ENCODE peak calls at places on chromosomes 13 and 19, in five cellular contexts. One of them, this sample, is unnamed.
A peak's percentile ranks its signal among the peaks of the same experiment; 100 is the strongest.

GRCh38 chr19:31145909-31146453 is 203.3 kb downstream of the TSHZ3 start:
- DNase-seq in astrocyte of the spinal cord: no peak
- DNase-seq in T1000: no peak
- DNase-seq in nephron progenitor cell: no peak
- DNase-seq in stimulated activated CD8-positive, alpha-beta memory T cell treated with anti-CD3 and anti-CD28 coated beads, Interleukin-15, amount 100 ng/mL, for 24 hours: no peak
- DNase-seq in this sample: no peak

GRCh38 chr13:112481458-112481857 is 105.3 kb downstream of the SPACA7 start:
- DNase-seq in astrocyte of the spinal cord: peak; percentile 1
- DNase-seq in T1000: no peak
- DNase-seq in nephron progenitor cell: no peak
- DNase-seq in stimulated activated CD8-positive, alpha-beta memory T cell treated with anti-CD3 and anti-CD28 coated beads, Interleukin-15, amount 100 ng/mL, for 24 hours: no peak
- DNase-seq in this sample: no peak

GRCh38 chr19:4744451-4745170 is 21.0 kb upstream of the DPP9 start:
- DNase-seq in astrocyte of the spinal cord: peak; percentile 69
- DNase-seq in T1000: no peak
- DNase-seq in nephron progenitor cell: no peak
- DNase-seq in stimulated activated CD8-positive, alpha-beta memory T cell treated with anti-CD3 and anti-CD28 coated beads, Interleukin-15, amount 100 ng/mL, for 24 hours: no peak
- DNase-seq in this sample: peak; percentile 90

GRCh38 chr13:37531054-37531453 is 67.5 kb downstream of the POSTN start:
- DNase-seq in astrocyte of the spinal cord: peak; percentile 21
- DNase-seq in T1000: peak; percentile 56
- DNase-seq in nephron progenitor cell: no peak
- DNase-seq in stimulated activated CD8-positive, alpha-beta memory T cell treated with anti-CD3 and anti-CD28 coated beads, Interleukin-15, amount 100 ng/mL, for 24 hours: no peak
- DNase-seq in this sample: peak; percentile 89

GRCh38 chr13:75760182-75760981 is 124.3 kb downstream of the LMO7 start:
- DNase-seq in astrocyte of the spinal cord: no peak
- DNase-seq in T1000: no peak
- DNase-seq in nephron progenitor cell: no peak
- DNase-seq in stimulated activated CD8-positive, alpha-beta memory T cell treated with anti-CD3 and anti-CD28 coated beads, Interleukin-15, amount 100 ng/mL, for 24 hours: no peak
- DNase-seq in this sample: peak; percentile 45

GRCh38 chr13:102799544-102800144 is 725 bp downstream of the BIVM start:
- DNase-seq in astrocyte of the spinal cord: peak; percentile 21
- DNase-seq in T1000: no peak
- DNase-seq in nephron progenitor cell: peak; percentile 58
- DNase-seq in stimulated activated CD8-positive, alpha-beta memory T cell treated with anti-CD3 and anti-CD28 coated beads, Interleukin-15, amount 100 ng/mL, for 24 hours: no peak
- DNase-seq in this sample: peak; percentile 21

GRCh38 chr13:32164622-32165268 is 133.2 kb downstream of the FRY start:
- DNase-seq in astrocyte of the spinal cord: peak; percentile 75
- DNase-seq in T1000: no peak
- DNase-seq in nephron progenitor cell: peak; percentile 42
- DNase-seq in stimulated activated CD8-positive, alpha-beta memory T cell treated with anti-CD3 and anti-CD28 coated beads, Interleukin-15, amount 100 ng/mL, for 24 hours: no peak
- DNase-seq in this sample: peak; percentile 88

GRCh38 chr19:38025908-38026307 is 118.9 kb downstream of the SIPA1L3 start:
- DNase-seq in astrocyte of the spinal cord: no peak
- DNase-seq in T1000: no peak
- DNase-seq in nephron progenitor cell: no peak
- DNase-seq in stimulated activated CD8-positive, alpha-beta memory T cell treated with anti-CD3 and anti-CD28 coated beads, Interleukin-15, amount 100 ng/mL, for 24 hours: no peak
- DNase-seq in this sample: no peak

GRCh38 chr13:45258339-45258685 is 57.5 kb upstream of the KCTD4 start:
- DNase-seq in astrocyte of the spinal cord: peak; percentile 17
- DNase-seq in T1000: no peak
- DNase-seq in nephron progenitor cell: no peak
- DNase-seq in stimulated activated CD8-positive, alpha-beta memory T cell treated with anti-CD3 and anti-CD28 coated beads, Interleukin-15, amount 100 ng/mL, for 24 hours: no peak
- DNase-seq in this sample: peak; percentile 52

GRCh38 chr19:610071-610800 is 20.6 kb downstream of the HCN2 start:
- DNase-seq in astrocyte of the spinal cord: peak; percentile 43
- DNase-seq in T1000: no peak
- DNase-seq in nephron progenitor cell: no peak
- DNase-seq in stimulated activated CD8-positive, alpha-beta memory T cell treated with anti-CD3 and anti-CD28 coated beads, Interleukin-15, amount 100 ng/mL, for 24 hours: no peak
- DNase-seq in this sample: peak; percentile 56

GRCh38 chr13:110347088-110347487 is 40.0 kb downstream of the COL4A2 start:
- DNase-seq in astrocyte of the spinal cord: no peak
- DNase-seq in T1000: no peak
- DNase-seq in nephron progenitor cell: no peak
- DNase-seq in stimulated activated CD8-positive, alpha-beta memory T cell treated with anti-CD3 and anti-CD28 coated beads, Interleukin-15, amount 100 ng/mL, for 24 hours: no peak
- DNase-seq in this sample: no peak

GRCh38 chr19:42177686-42178019 is 39.8 kb downstream of the DEDD2 start:
- DNase-seq in astrocyte of the spinal cord: no peak
- DNase-seq in T1000: no peak
- DNase-seq in nephron progenitor cell: no peak
- DNase-seq in stimulated activated CD8-positive, alpha-beta memory T cell treated with anti-CD3 and anti-CD28 coated beads, Interleukin-15, amount 100 ng/mL, for 24 hours: no peak
- DNase-seq in this sample: no peak

GRCh38 chr19:42443944-42444398 is 1.2 kb upstream of the CXCL17 start:
- DNase-seq in astrocyte of the spinal cord: no peak
- DNase-seq in T1000: no peak
- DNase-seq in nephron progenitor cell: no peak
- DNase-seq in stimulated activated CD8-positive, alpha-beta memory T cell treated with anti-CD3 and anti-CD28 coated beads, Interleukin-15, amount 100 ng/mL, for 24 hours: no peak
- DNase-seq in this sample: no peak

GRCh38 chr19:1231729-1232128 is 6.1 kb downstream of the CBARP start:
- DNase-seq in astrocyte of the spinal cord: no peak
- DNase-seq in T1000: no peak
- DNase-seq in nephron progenitor cell: no peak
- DNase-seq in stimulated activated CD8-positive, alpha-beta memory T cell treated with anti-CD3 and anti-CD28 coated beads, Interleukin-15, amount 100 ng/mL, for 24 hours: no peak
- DNase-seq in this sample: no peak

GRCh38 chr19:5625641-5626040 is 2.8 kb downstream of the SAFB start:
- DNase-seq in astrocyte of the spinal cord: no peak
- DNase-seq in T1000: no peak
- DNase-seq in nephron progenitor cell: no peak
- DNase-seq in stimulated activated CD8-positive, alpha-beta memory T cell treated with anti-CD3 and anti-CD28 coated beads, Interleukin-15, amount 100 ng/mL, for 24 hours: no peak
- DNase-seq in this sample: no peak

GRCh38 chr13:45674908-45675307 is 27.2 kb upstream of the CBY2 start:
- DNase-seq in astrocyte of the spinal cord: peak; percentile 81
- DNase-seq in T1000: peak; percentile 34
- DNase-seq in nephron progenitor cell: no peak
- DNase-seq in stimulated activated CD8-positive, alpha-beta memory T cell treated with anti-CD3 and anti-CD28 coated beads, Interleukin-15, amount 100 ng/mL, for 24 hours: no peak
- DNase-seq in this sample: peak; percentile 51

GRCh38 chr19:639251-640155 is at the start of gene FGF22:
- DNase-seq in astrocyte of the spinal cord: peak; percentile 86
- DNase-seq in T1000: peak; percentile 96
- DNase-seq in nephron progenitor cell: peak; percentile 98
- DNase-seq in stimulated activated CD8-positive, alpha-beta memory T cell treated with anti-CD3 and anti-CD28 coated beads, Interleukin-15, amount 100 ng/mL, for 24 hours: peak; percentile 94
- DNase-seq in this sample: peak; percentile 88

GRCh38 chr19:38412961-38413360 is 10.1 kb downstream of the FAM98C start:
- DNase-seq in astrocyte of the spinal cord: no peak
- DNase-seq in T1000: no peak
- DNase-seq in nephron progenitor cell: no peak
- DNase-seq in stimulated activated CD8-positive, alpha-beta memory T cell treated with anti-CD3 and anti-CD28 coated beads, Interleukin-15, amount 100 ng/mL, for 24 hours: no peak
- DNase-seq in this sample: no peak

GRCh38 chr13:49271264-49271663 is 23.5 kb downstream of the CDADC1 start:
- DNase-seq in astrocyte of the spinal cord: no peak
- DNase-seq in T1000: no peak
- DNase-seq in nephron progenitor cell: no peak
- DNase-seq in stimulated activated CD8-positive, alpha-beta memory T cell treated with anti-CD3 and anti-CD28 coated beads, Interleukin-15, amount 100 ng/mL, for 24 hours: no peak
- DNase-seq in this sample: no peak

GRCh38 chr19:31892060-31892459 is 453.4 kb upstream of the ZNF507 start:
- DNase-seq in astrocyte of the spinal cord: no peak
- DNase-seq in T1000: no peak
- DNase-seq in nephron progenitor cell: no peak
- DNase-seq in stimulated activated CD8-positive, alpha-beta memory T cell treated with anti-CD3 and anti-CD28 coated beads, Interleukin-15, amount 100 ng/mL, for 24 hours: no peak
- DNase-seq in this sample: no peak

GRCh38 chr13:79709526-79709925 is 228.6 kb downstream of the NDFIP2 start:
- DNase-seq in astrocyte of the spinal cord: peak; percentile 34
- DNase-seq in T1000: no peak
- DNase-seq in nephron progenitor cell: no peak
- DNase-seq in stimulated activated CD8-positive, alpha-beta memory T cell treated with anti-CD3 and anti-CD28 coated beads, Interleukin-15, amount 100 ng/mL, for 24 hours: no peak
- DNase-seq in this sample: peak; percentile 22

GRCh38 chr19:31232871-31233270 is 116.4 kb downstream of the TSHZ3 start:
- DNase-seq in astrocyte of the spinal cord: peak; percentile 94
- DNase-seq in T1000: no peak
- DNase-seq in nephron progenitor cell: no peak
- DNase-seq in stimulated activated CD8-positive, alpha-beta memory T cell treated with anti-CD3 and anti-CD28 coated beads, Interleukin-15, amount 100 ng/mL, for 24 hours: no peak
- DNase-seq in this sample: peak; percentile 88

GRCh38 chr19:38388310-38389100 is at the start of gene SPRED3:
- DNase-seq in astrocyte of the spinal cord: no peak
- DNase-seq in T1000: no peak
- DNase-seq in nephron progenitor cell: peak; percentile 79
- DNase-seq in stimulated activated CD8-positive, alpha-beta memory T cell treated with anti-CD3 and anti-CD28 coated beads, Interleukin-15, amount 100 ng/mL, for 24 hours: no peak
- DNase-seq in this sample: peak; percentile 61

GRCh38 chr19:23823952-23824389 is 65.3 kb upstream of the ZNF681 start:
- DNase-seq in astrocyte of the spinal cord: no peak
- DNase-seq in T1000: no peak
- DNase-seq in nephron progenitor cell: no peak
- DNase-seq in stimulated activated CD8-positive, alpha-beta memory T cell treated with anti-CD3 and anti-CD28 coated beads, Interleukin-15, amount 100 ng/mL, for 24 hours: no peak
- DNase-seq in this sample: peak; percentile 11

GRCh38 chr19:48638831-48639381 is 1.7 kb upstream of the DBP start:
- DNase-seq in astrocyte of the spinal cord: no peak
- DNase-seq in T1000: no peak
- DNase-seq in nephron progenitor cell: peak; percentile 49
- DNase-seq in stimulated activated CD8-positive, alpha-beta memory T cell treated with anti-CD3 and anti-CD28 coated beads, Interleukin-15, amount 100 ng/mL, for 24 hours: no peak
- DNase-seq in this sample: no peak

GRCh38 chr13:106433066-106433465 is 102.4 kb downstream of the EFNB2 start:
- DNase-seq in astrocyte of the spinal cord: no peak
- DNase-seq in T1000: no peak
- DNase-seq in nephron progenitor cell: no peak
- DNase-seq in stimulated activated CD8-positive, alpha-beta memory T cell treated with anti-CD3 and anti-CD28 coated beads, Interleukin-15, amount 100 ng/mL, for 24 hours: no peak
- DNase-seq in this sample: no peak